ENCODE peak calls at places on chromosomes 16 and 17, in six cellular contexts. U is stimulated activated CD4-positive, alpha-beta T cell treated with anti-CD3 and anti-CD28 coated beads, TNF-alpha, amount 100 ng/mL, for 48 hours; S is GM23338; E is activated CD8-positive, alpha-beta T cell treated with anti-CD3 and anti-CD28 coated beads, Interleukin-2, amount 10 ng/mL, durations not matched to agents 7 days and 5 days; P is GM13976; X is mucosa of gallbladder. O is an unnamed sample.

GRCh38 chr16:85888405-85889331 is 10.3 kb upstream of the IRF8 start:
- DNase-seq in U (no peak), S (no peak), E (peak; percentile 46), P (peak; percentile 80), X (no peak), O (no peak)

GRCh38 chr17:17729620-17730249 is 48.5 kb downstream of the RAI1 start:
- DNase-seq in U (no peak), S (peak; percentile 81), E (peak; percentile 74), P (peak; percentile 79), X (no peak), O (peak; percentile 64)

GRCh38 chr17:40901981-40902862 is 17.2 kb upstream of the KRT20 start:
- DNase-seq in U (no peak), S (no peak), E (no peak), P (no peak), X (peak; percentile 81), O (peak; percentile 73)

GRCh38 chr17:73514146-73514863 is 129.9 kb downstream of the SDK2 start:
- DNase-seq in U (no peak), S (no peak), E (no peak), P (no peak), X (no peak), O (no peak)

GRCh38 chr17:16342979-16343378 is 10.3 kb downstream of the CENPV start:
- DNase-seq in U (no peak), S (no peak), E (no peak), P (no peak), X (no peak), O (no peak)

GRCh38 chr17:9763643-9764042 is 27.7 kb downstream of the DHRS7C start:
- DNase-seq in U (no peak), S (no peak), E (no peak), P (no peak), X (no peak), O (no peak)

GRCh38 chr17:20210180-20210579 is 201.0 kb downstream of the SPECC1 start:
- DNase-seq in U (no peak), S (no peak), E (no peak), P (no peak), X (no peak), O (no peak)

GRCh38 chr17:72950236-72950931 is 142.1 kb downstream of the SLC39A11 start:
- DNase-seq in U (no peak), S (no peak), E (no peak), P (no peak), X (no peak), O (no peak)

GRCh38 chr16:84759906-84760305 is 59.9 kb upstream of the CRISPLD2 start:
- DNase-seq in U (no peak), S (no peak), E (no peak), P (no peak), X (no peak), O (no peak)

O was measured in transverse colon.